ENCODE peak calls at places on chromosomes 16 and 17, in four cellular contexts. One of them, this sample, is unnamed.

GRCh38 chr16:26433807-26434206 is 632.9 kb upstream of the C16orf82 start:
- DNase-seq in heart left ventricle: no peak
- DNase-seq in right lobe of liver: no peak
- DNase-seq in progenitor cell of endocrine pancreas: no peak
- DNase-seq in this sample: no peak

GRCh38 chr17:42017866-42018200 is 594 bp upstream of the DNAJC7 start:
- DNase-seq in heart left ventricle: no peak
- DNase-seq in progenitor cell of endocrine pancreas: no peak
- DNase-seq in right lobe of liver: no peak
- DNase-seq in this sample: no peak

GRCh38 chr17:8060274-8060673 is 21.4 kb downstream of the ALOX15B start:
- DNase-seq in right lobe of liver: no peak
- DNase-seq in progenitor cell of endocrine pancreas: peak; percentile 45
- DNase-seq in heart left ventricle: no peak
- DNase-seq in this sample: no peak

GRCh38 chr17:13311301-13311700 is 290.4 kb downstream of the HS3ST3A1 start:
- DNase-seq in heart left ventricle: no peak
- DNase-seq in right lobe of liver: no peak
- DNase-seq in progenitor cell of endocrine pancreas: no peak
- DNase-seq in this sample: no peak

GRCh38 chr16:69017036-69017783 is 88.2 kb upstream of the HAS3 start:
- DNase-seq in progenitor cell of endocrine pancreas: no peak
- DNase-seq in heart left ventricle: no peak
- DNase-seq in right lobe of liver: no peak
- DNase-seq in this sample: no peak

GRCh38 chr16:76653390-76654026 is 376.3 kb downstream of the CNTNAP4 start:
- DNase-seq in heart left ventricle: no peak
- DNase-seq in progenitor cell of endocrine pancreas: no peak
- DNase-seq in right lobe of liver: no peak
- DNase-seq in this sample: no peak

GRCh38 chr17:53006006-53006405 is 816.7 kb upstream of the KIF2B start:
- DNase-seq in right lobe of liver: no peak
- DNase-seq in progenitor cell of endocrine pancreas: no peak
- DNase-seq in heart left ventricle: no peak
- DNase-seq in this sample: no peak

GRCh38 chr16:11705311-11705710 is 37.1 kb downstream of the SNN start:
- DNase-seq in right lobe of liver: no peak
- DNase-seq in progenitor cell of endocrine pancreas: no peak
- DNase-seq in heart left ventricle: no peak
- DNase-seq in this sample: no peak

GRCh38 chr16:84825896-84826557 is 6.2 kb downstream of the CRISPLD2 start:
- DNase-seq in heart left ventricle: no peak
- DNase-seq in progenitor cell of endocrine pancreas: no peak
- DNase-seq in right lobe of liver: no peak
- DNase-seq in this sample: no peak

GRCh38 chr17:3865166-3865565 is 19.1 kb upstream of the NCBP3 start:
- DNase-seq in heart left ventricle: no peak
- DNase-seq in right lobe of liver: no peak
- DNase-seq in progenitor cell of endocrine pancreas: no peak
- DNase-seq in this sample: no peak

GRCh38 chr16:85835227-85835751 is 35.8 kb downstream of the COX4I1 start:
- DNase-seq in heart left ventricle: peak; percentile 54
- DNase-seq in right lobe of liver: peak; percentile 27
- DNase-seq in progenitor cell of endocrine pancreas: no peak
- DNase-seq in this sample: peak; percentile 78

GRCh38 chr17:39306028-39306427 is 80.3 kb upstream of the STAC2 start:
- DNase-seq in right lobe of liver: no peak
- DNase-seq in progenitor cell of endocrine pancreas: no peak
- DNase-seq in heart left ventricle: no peak
- DNase-seq in this sample: no peak

GRCh38 chr16:20844588-20844987 is 38.3 kb downstream of the REXO5 start:
- DNase-seq in progenitor cell of endocrine pancreas: no peak
- DNase-seq in heart left ventricle: no peak
- DNase-seq in right lobe of liver: no peak
- DNase-seq in this sample: no peak

GRCh38 chr17:63439682-63440081 is 6.4 kb downstream of the CYB561 start:
- DNase-seq in right lobe of liver: no peak
- DNase-seq in progenitor cell of endocrine pancreas: no peak
- DNase-seq in heart left ventricle: no peak
- DNase-seq in this sample: no peak

GRCh38 chr16:48949636-48950035 is 332.0 kb downstream of the CBLN1 start:
- DNase-seq in heart left ventricle: no peak
- DNase-seq in progenitor cell of endocrine pancreas: no peak
- DNase-seq in right lobe of liver: no peak
- DNase-seq in this sample: no peak

GRCh38 chr17:51346218-51346982 is 86.1 kb downstream of the UTP18 start:
- DNase-seq in progenitor cell of endocrine pancreas: no peak
- DNase-seq in heart left ventricle: no peak
- DNase-seq in right lobe of liver: no peak
- DNase-seq in this sample: no peak

GRCh38 chr17:51342257-51342656 is 81.9 kb downstream of the UTP18 start:
- DNase-seq in right lobe of liver: no peak
- DNase-seq in heart left ventricle: no peak
- DNase-seq in progenitor cell of endocrine pancreas: no peak
- DNase-seq in this sample: no peak

GRCh38 chr17:51336112-51336822 is 75.9 kb downstream of the UTP18 start:
- DNase-seq in progenitor cell of endocrine pancreas: no peak
- DNase-seq in heart left ventricle: no peak
- DNase-seq in right lobe of liver: no peak
- DNase-seq in this sample: no peak

DNA sequence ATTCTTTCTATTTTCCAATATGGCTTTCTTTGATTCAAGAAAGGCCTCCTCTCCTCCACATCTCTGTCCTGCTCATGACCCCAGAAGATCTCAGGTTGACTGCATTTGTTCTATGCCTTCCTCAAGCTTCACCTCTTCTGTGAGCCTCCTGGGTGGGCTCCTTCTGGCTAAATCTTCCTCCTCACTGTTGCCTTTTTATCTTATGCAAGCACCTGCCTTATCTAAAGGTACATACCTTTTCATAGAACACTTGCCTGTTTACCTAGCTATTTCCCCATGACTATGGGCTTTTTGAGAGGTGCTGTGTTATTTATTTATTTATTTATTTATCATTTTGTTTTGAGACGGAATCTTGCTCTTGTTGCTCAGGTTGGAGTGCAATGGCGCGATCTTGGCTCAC is 81.1 kb downstream of the UTP18 start:
- DNase-seq in heart left ventricle: no peak
- DNase-seq in progenitor cell of endocrine pancreas: no peak
- DNase-seq in right lobe of liver: no peak
- DNase-seq in this sample: no peak
- TF ChIP-seq CTCF in heart left ventricle: no peak
- TF ChIP-seq CTCF in progenitor cell of endocrine pancreas: no peak
- TF ChIP-seq CTCF in right lobe of liver: no peak
- TF ChIP-seq CTCF in this sample: no peak

GRCh38 chr17:9256361-9256943 is 235.1 kb downstream of the NTN1 start:
- DNase-seq in right lobe of liver: no peak
- DNase-seq in progenitor cell of endocrine pancreas: no peak
- DNase-seq in heart left ventricle: no peak
- DNase-seq in this sample: no peak
- TF ChIP-seq CTCF in right lobe of liver: no peak
- TF ChIP-seq CTCF in progenitor cell of endocrine pancreas: no peak
- TF ChIP-seq CTCF in heart left ventricle: no peak
- TF ChIP-seq CTCF in this sample: no peak

DNA sequence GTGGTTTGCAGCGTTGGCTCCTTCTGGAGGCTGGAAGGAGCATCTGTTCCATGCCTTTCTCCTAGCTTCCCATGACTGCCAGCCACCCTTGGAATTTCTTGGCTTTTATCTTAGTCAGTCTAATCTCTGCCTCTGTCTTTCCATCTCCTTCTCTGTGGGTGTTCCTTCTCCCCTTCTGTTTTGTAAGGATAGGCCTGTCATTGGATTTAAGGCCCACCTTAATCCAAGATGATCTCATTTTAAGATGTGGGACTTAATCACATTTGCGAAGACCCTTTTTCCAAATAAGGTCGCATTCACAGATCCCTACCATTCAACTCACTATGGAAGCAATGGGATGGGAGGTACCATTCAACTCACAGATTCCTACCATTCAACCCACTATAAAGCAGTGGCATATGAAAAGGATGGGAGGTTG is 321.8 kb downstream of the WWOX start:
- DNase-seq in heart left ventricle: no peak
- DNase-seq in right lobe of liver: no peak
- DNase-seq in progenitor cell of endocrine pancreas: no peak
- DNase-seq in this sample: no peak
- TF ChIP-seq CTCF in heart left ventricle: no peak
- TF ChIP-seq CTCF in right lobe of liver: no peak
- TF ChIP-seq CTCF in progenitor cell of endocrine pancreas: no peak
- TF ChIP-seq CTCF in this sample: no peak

GRCh38 chr17:79028496-79029326 is 4.7 kb downstream of the C1QTNF1 start:
- DNase-seq in progenitor cell of endocrine pancreas: no peak
- DNase-seq in heart left ventricle: peak; percentile 49
- DNase-seq in right lobe of liver: no peak
- DNase-seq in this sample: no peak
- TF ChIP-seq CTCF in progenitor cell of endocrine pancreas: peak; percentile 11
- TF ChIP-seq CTCF in heart left ventricle: peak; percentile 25
- TF ChIP-seq CTCF in right lobe of liver: no peak
- TF ChIP-seq CTCF in this sample: peak; percentile 75

GRCh38 chr16:29667755-29668154 is 4.7 kb downstream of the SPN start:
- DNase-seq in progenitor cell of endocrine pancreas: no peak
- DNase-seq in right lobe of liver: no peak
- DNase-seq in heart left ventricle: no peak
- DNase-seq in this sample: no peak
- TF ChIP-seq CTCF in progenitor cell of endocrine pancreas: no peak
- TF ChIP-seq CTCF in right lobe of liver: no peak
- TF ChIP-seq CTCF in heart left ventricle: no peak
- TF ChIP-seq CTCF in this sample: no peak

GRCh38 chr16:1091992-1092552 is 4.0 kb downstream of the C1QTNF8 start:
- DNase-seq in right lobe of liver: no peak
- DNase-seq in heart left ventricle: no peak
- DNase-seq in progenitor cell of endocrine pancreas: no peak
- DNase-seq in this sample: no peak

GRCh38 chr16:1088295-1089170 is 7.5 kb downstream of the C1QTNF8 start:
- DNase-seq in progenitor cell of endocrine pancreas: no peak
- DNase-seq in right lobe of liver: no peak
- DNase-seq in heart left ventricle: no peak
- DNase-seq in this sample: no peak

GRCh38 chr16:1089439-1089821 is 6.6 kb downstream of the C1QTNF8 start:
- DNase-seq in right lobe of liver: no peak
- DNase-seq in heart left ventricle: no peak
- DNase-seq in progenitor cell of endocrine pancreas: no peak
- DNase-seq in this sample: no peak

GRCh38 chr16:1090620-1091587 is 5.1 kb downstream of the C1QTNF8 start:
- DNase-seq in heart left ventricle: no peak
- DNase-seq in progenitor cell of endocrine pancreas: no peak
- DNase-seq in right lobe of liver: no peak
- DNase-seq in this sample: no peak

DNA sequence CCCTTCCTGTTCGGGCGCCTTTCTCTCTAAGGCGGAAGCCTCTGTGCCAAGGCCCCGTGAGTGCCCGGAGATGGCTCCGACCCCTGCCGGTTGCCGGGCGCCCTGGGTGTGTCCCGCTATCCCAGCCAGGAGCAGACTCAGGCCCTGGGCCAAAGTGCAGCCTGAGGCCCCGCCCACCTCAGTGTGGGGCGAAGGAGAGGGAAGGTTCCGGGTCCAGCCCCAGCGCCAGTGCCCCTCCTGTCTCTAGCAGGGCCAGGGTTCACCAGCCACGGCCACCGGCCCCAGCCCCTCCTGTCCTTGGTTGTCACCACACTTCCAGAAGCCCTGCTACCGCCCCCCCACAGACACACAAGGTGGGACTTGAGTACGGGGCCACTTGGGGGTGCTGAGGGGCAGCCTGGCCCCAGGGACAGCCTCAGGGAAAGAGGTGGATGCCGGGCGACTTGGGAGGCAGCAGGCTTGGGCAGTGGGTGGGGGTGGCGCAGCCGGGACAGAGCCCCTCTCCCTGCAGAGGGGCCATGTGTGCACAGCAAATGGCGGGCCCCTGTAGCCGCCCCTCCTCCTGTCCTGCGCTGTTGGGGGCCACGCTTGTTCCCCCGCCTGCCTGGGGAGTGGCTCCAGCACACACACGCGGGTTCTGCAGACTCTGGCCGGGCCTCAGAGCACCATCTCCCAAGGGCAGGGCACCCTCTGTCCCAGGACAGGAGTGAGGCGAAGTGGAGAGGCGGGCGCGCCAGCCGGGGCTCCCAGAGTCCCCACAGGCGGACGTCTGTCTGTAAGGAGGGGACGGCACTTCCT is 6.0 kb downstream of the C1QTNF8 start:
- DNase-seq in right lobe of liver: no peak
- DNase-seq in progenitor cell of endocrine pancreas: no peak
- DNase-seq in heart left ventricle: peak; percentile 86
- DNase-seq in this sample: no peak
- TF ChIP-seq CTCF in right lobe of liver: peak; percentile 8
- TF ChIP-seq CTCF in progenitor cell of endocrine pancreas: peak; percentile 4
- TF ChIP-seq CTCF in heart left ventricle: peak; percentile 28
- TF ChIP-seq CTCF in this sample: no peak

GRCh38 chr16:52785653-52786052 is 238.7 kb upstream of the TOX3 start:
- DNase-seq in right lobe of liver: no peak
- DNase-seq in heart left ventricle: no peak
- DNase-seq in progenitor cell of endocrine pancreas: no peak
- DNase-seq in this sample: no peak

DNA sequence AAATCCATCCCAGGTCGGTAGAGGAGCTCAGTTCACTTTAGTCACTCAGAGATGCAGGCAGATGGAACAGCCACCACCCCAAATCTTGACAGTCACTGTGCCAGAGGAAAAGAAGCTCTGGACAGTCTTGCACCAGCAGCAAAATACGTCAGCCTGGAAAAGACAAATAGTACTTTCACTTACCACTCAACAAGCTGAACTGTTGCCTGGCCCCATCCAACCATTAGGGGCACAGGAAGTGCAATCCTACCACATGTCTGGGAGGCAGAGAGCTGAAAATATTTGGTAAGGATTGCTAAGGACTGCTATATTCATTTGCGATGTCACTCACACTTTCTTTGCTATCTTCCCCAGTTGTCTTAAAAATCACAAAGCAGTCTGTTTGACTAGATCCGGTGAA is 239.2 kb upstream of the TOX3 start:
- DNase-seq in heart left ventricle: no peak
- DNase-seq in progenitor cell of endocrine pancreas: no peak
- DNase-seq in right lobe of liver: no peak
- DNase-seq in this sample: no peak
- TF ChIP-seq CTCF in heart left ventricle: no peak
- TF ChIP-seq CTCF in progenitor cell of endocrine pancreas: no peak
- TF ChIP-seq CTCF in right lobe of liver: no peak
- TF ChIP-seq CTCF in this sample: no peak

GRCh38 chr17:80964231-80964856 is 27.3 kb upstream of the CHMP6 start:
- DNase-seq in progenitor cell of endocrine pancreas: no peak
- DNase-seq in right lobe of liver: peak; percentile 42
- DNase-seq in heart left ventricle: no peak
- DNase-seq in this sample: peak; percentile 86
- TF ChIP-seq CTCF in progenitor cell of endocrine pancreas: no peak
- TF ChIP-seq CTCF in right lobe of liver: no peak
- TF ChIP-seq CTCF in heart left ventricle: no peak
- TF ChIP-seq CTCF in this sample: no peak